ENCODE peak calls at places on chromosomes 16 and 17, in nine cellular contexts. P is NB4, J is spleen, X is esophagus squamous epithelium, L is prostate gland, A is A549, W is IMR-90, E is heart left ventricle, B is transverse colon. C is an unnamed sample.
A peak's percentile ranks its signal among the peaks of the same experiment; 100 is the strongest.

GRCh38 chr16:22240023-22240697 is 34.1 kb downstream of the EEF2K start:
- DNase-seq in W (peak; percentile 42), L (peak; percentile 51), A (no peak), J (no peak), X (no peak), B (no peak), P (no peak), E (no peak), C (no peak)

GRCh38 chr16:89922884-89923639 is at the start of gene TUBB3:
- DNase-seq in E (peak; percentile 72), W (peak; percentile 77), X (no peak), B (peak; percentile 58), A (peak; percentile 80), J (no peak), L (peak; percentile 56), P (peak; percentile 88), C (no peak)

GRCh38 chr16:11626657-11627291 is 40.1 kb upstream of the LITAF start:
- DNase-seq in P (no peak), B (no peak), E (no peak), W (no peak), X (no peak), J (no peak), L (no peak), A (no peak), C (no peak)

GRCh38 chr17:38451030-38451839 is 23.0 kb downstream of the ARHGAP23 start:
- DNase-seq in W (peak; percentile 79), X (no peak), L (no peak), P (no peak), B (no peak), J (no peak), E (peak; percentile 82), A (peak; percentile 76), C (no peak)

GRCh38 chr17:69577098-69577497 is 162.6 kb downstream of the MAP2K6 start:
- DNase-seq in A (no peak), W (no peak), P (no peak), B (no peak), E (no peak), X (no peak), L (no peak), J (no peak), C (no peak)

GRCh38 chr16:57530104-57530522 is 6.3 kb downstream of the CCDC102A start:
- DNase-seq in E (no peak), X (no peak), P (peak; percentile 55), B (peak; percentile 63), L (no peak), A (no peak), J (peak; percentile 89), W (peak; percentile 76), C (peak; percentile 87)

GRCh38 chr17:8611671-8612298 is 18.7 kb downstream of the MYH10 start:
- DNase-seq in X (no peak), P (no peak), J (no peak), E (no peak), A (no peak), B (no peak), L (no peak), W (peak; percentile 47), C (no peak)

GRCh38 chr16:27301236-27301861 is 12.4 kb upstream of the IL4R start:
- DNase-seq in P (no peak), W (no peak), A (no peak), J (no peak), B (no peak), E (no peak), X (no peak), L (no peak), C (no peak)

GRCh38 chr16:49189286-49189685 is 92.4 kb downstream of the CBLN1 start:
- DNase-seq in X (no peak), A (no peak), E (no peak), W (no peak), B (no peak), J (no peak), L (no peak), P (no peak), C (no peak)

GRCh38 chr17:62219500-62219899 is 154.4 kb upstream of the MED13 start:
- DNase-seq in L (no peak), P (no peak), X (no peak), W (no peak), B (no peak), A (no peak), J (no peak), E (no peak), C (no peak)

GRCh38 chr17:45848405-45848804 is 3.7 kb downstream of the SPPL2C start:
- DNase-seq in E (no peak), P (no peak), J (no peak), L (no peak), W (no peak), A (no peak), B (no peak), X (no peak), C (no peak)

GRCh38 chr16:88103011-88103410 is 151.8 kb downstream of the BANP start:
- DNase-seq in L (no peak), B (no peak), A (no peak), W (no peak), E (no peak), J (peak; percentile 47), X (no peak), P (no peak), C (no peak)

GRCh38 chr16:67326472-67327309 is at the start of the genes KCTD19 and LRRC36:
- DNase-seq in B (peak; percentile 85), J (peak; percentile 84), E (peak; percentile 37), A (peak; percentile 80), P (no peak), L (peak; percentile 35), W (no peak), X (no peak), C (peak; percentile 92)

GRCh38 chr17:8964801-8965393 is 610 bp downstream of the PIK3R5 start:
- DNase-seq in E (no peak), B (no peak), J (peak; percentile 91), P (peak; percentile 28), X (no peak), L (no peak), W (no peak), A (no peak), C (no peak)

GRCh38 chr16:56263711-56264608 is 72.7 kb downstream of the GNAO1 start:
- DNase-seq in P (no peak), B (no peak), A (no peak), E (peak; percentile 48), L (no peak), J (no peak), X (no peak), W (no peak), C (peak; percentile 73)

DNA sequence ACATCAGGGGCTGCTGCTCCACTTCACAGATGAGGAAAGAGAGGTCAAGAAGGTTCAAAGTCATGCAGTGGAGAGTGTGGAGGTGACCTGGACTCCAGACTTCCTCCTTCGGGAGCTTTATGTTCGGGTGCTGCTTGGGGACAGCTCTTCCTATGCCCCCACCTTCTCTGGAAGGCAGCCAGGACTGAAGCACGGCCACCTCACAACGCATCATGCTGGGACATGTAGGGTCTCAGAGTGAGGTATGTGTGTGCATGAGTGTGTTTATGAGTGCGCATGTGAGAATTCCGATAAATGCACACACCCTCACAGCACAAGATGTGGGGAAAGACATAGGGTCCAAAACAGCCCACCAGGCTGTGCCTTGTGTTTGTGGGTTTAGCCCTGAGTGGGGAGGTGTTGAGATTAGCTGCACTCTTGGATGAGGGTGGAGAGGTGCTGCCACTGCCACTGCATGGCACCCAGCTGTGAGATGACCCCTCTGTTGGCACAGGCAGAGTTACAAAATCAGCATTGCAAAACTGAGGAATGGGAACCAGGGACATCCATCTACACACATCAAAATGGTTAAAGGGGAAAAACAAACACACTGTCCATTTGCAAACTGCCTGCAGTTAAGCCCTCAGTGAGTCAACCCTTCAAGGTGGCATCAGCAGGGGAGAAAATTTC is 367.4 kb downstream of the SEC14L1 start:
- DNase-seq in P (peak; percentile 46), E (no peak), X (no peak), W (no peak), L (no peak), J (peak; percentile 22), B (no peak), A (peak; percentile 41), C (no peak)
- TF ChIP-seq POLR2A in P (no peak), E (no peak), X (no peak), W (no peak), L (no peak), J (no peak), B (no peak), A (no peak), C (no peak)

GRCh38 chr17:28597606-28598383 is 1.0 kb downstream of the SPAG5 start:
- DNase-seq in A (no peak), B (no peak), W (no peak), E (no peak), L (no peak), J (no peak), X (no peak), P (peak; percentile 28), C (no peak)
- H3K4me3 ChIP-seq in A (peak overlapping the region; percentile 79), B (peak overlapping the region; percentile 63), W (peak overlapping the region; percentile 72), E (no peak overlapping the region), L (no peak overlapping the region), J (no peak overlapping the region), X (peak overlapping the region; percentile 70), P (peak overlapping the region; percentile 84), C (peak overlapping the region; percentile 41)

GRCh38 chr17:6496116-6496481 is 51.8 kb downstream of the PIMREG start:
- DNase-seq in A (no peak), P (peak; percentile 52), X (no peak), B (no peak), E (no peak), W (no peak), L (no peak), J (peak; percentile 64), C (peak; percentile 80)
- TF ChIP-seq CTCF in A (no peak), P (no peak), X (no peak), B (no peak), E (no peak), W (no peak), L (no peak), J (no peak), C (no peak)

GRCh38 chr17:16354585-16354984 is 1.3 kb upstream of the CENPV start:
- DNase-seq in J (no peak), B (no peak), P (no peak), X (no peak), E (no peak), W (no peak), A (no peak), L (no peak), C (no peak)

GRCh38 chr17:16352838-16353701 is at the start of gene CENPV:
- DNase-seq in E (peak; percentile 20), W (peak; percentile 34), B (peak; percentile 70), P (peak; percentile 75), L (peak; percentile 20), X (no peak), A (peak; percentile 72), J (peak; percentile 89), C (peak; percentile 87)

GRCh38 chr17:16352303-16352837 is 899 bp downstream of the CENPV start:
- DNase-seq in P (peak; percentile 68), W (peak; percentile 30), A (peak; percentile 62), B (peak; percentile 54), J (peak; percentile 77), E (no peak), L (no peak), X (no peak), C (no peak)

GRCh38 chr17:16351831-16352230 is 1.4 kb downstream of the CENPV start:
- DNase-seq in P (peak; percentile 22), J (no peak), X (no peak), A (no peak), E (no peak), L (no peak), B (no peak), W (peak; percentile 75), C (no peak)

DNA sequence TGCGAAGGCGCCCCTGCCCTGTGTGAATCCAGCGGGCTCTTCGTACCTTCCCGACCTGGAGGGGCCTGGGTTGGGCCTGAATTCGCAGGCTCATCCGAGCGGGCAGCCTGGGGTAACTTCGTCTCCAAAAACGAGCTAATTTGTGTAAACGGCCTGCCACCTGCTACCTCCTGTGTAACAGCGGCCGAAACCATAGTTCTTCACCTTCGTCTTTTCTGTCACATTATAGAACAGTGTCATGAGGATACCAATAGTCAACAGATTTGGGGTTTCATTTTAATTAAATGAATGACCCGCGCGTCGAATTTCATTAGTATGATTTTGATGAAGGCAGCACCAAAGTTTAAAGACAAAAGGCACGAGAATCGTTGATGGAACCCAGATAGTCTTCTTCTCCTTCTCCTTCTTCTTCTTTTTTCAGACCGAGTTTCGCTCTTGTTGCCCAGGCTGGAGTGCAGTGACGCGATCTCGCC is 469 bp upstream of the CENPV start:
- DNase-seq in L (no peak), E (no peak), J (no peak), P (no peak), X (no peak), A (no peak), W (no peak), B (no peak), C (no peak)
- TF ChIP-seq POLR2A in L (no peak), E (no peak), J (no peak), P (no peak), X (no peak), A (no peak), W (no peak), B (no peak), C (no peak)

C was measured in lower leg skin.